ENCODE peak calls at places on chromosome 1, in nine cellular contexts. E, G, T, P, J, S, X, Z and U are unnamed samples.

GRCh38 chr1:223756002-223756775 is 43.9 kb downstream of the CAPN2 start:
- DNase-seq in J (no peak), X (no peak), Z (no peak), E (no peak), P (no peak), S (no peak), T (peak; percentile 12), G (no peak), U (peak; percentile 87)

GRCh38 chr1:61993331-61993961 is 201.2 kb upstream of the L1TD1 start:
- DNase-seq in T (no peak), S (no peak), Z (no peak), E (no peak), J (no peak), P (no peak), G (no peak), X (no peak), U (no peak)

GRCh38 chr1:111214086-111214801 is 13.3 kb upstream of the CHI3L2 start:
- DNase-seq in Z (no peak), E (peak; percentile 13), T (no peak), P (no peak), S (no peak), X (no peak), J (no peak), G (no peak), U (no peak)

GRCh38 chr1:2208309-2209239 is 14.0 kb upstream of the FAAP20 start:
- DNase-seq in Z (peak; percentile 88), E (peak; percentile 88), P (peak; percentile 86), X (peak; percentile 56), G (no peak), J (no peak), T (no peak), S (peak; percentile 76), U (no peak)

GRCh38 chr1:176692431-176692830 is 229.5 kb downstream of the PAPPA2 start:
- DNase-seq in G (no peak), E (no peak), P (no peak), Z (no peak), J (no peak), T (no peak), S (no peak), X (no peak), U (peak; percentile 39)

GRCh38 chr1:199399996-199400714 is 627.4 kb upstream of the NR5A2 start:
- DNase-seq in J (no peak), Z (no peak), G (no peak), X (no peak), E (no peak), P (no peak), T (no peak), S (no peak), U (no peak)

GRCh38 chr1:22291057-22291456 is 148.2 kb upstream of the WNT4 start:
- DNase-seq in J (no peak), E (no peak), Z (no peak), P (no peak), S (no peak), X (no peak), G (no peak), T (no peak), U (no peak)

GRCh38 chr1:152497273-152497672 is 13.3 kb upstream of the LCE5A start:
- DNase-seq in G (no peak), E (no peak), J (no peak), S (no peak), Z (no peak), X (no peak), T (no peak), P (no peak), U (no peak)

GRCh38 chr1:164599272-164599671 is 40.3 kb downstream of the PBX1 start:
- DNase-seq in G (no peak), X (no peak), J (no peak), E (no peak), S (no peak), P (no peak), Z (no peak), T (no peak), U (no peak)

GRCh38 chr1:164602480-164603093 is 43.6 kb downstream of the PBX1 start:
- DNase-seq in J (no peak), Z (peak; percentile 81), X (peak; percentile 61), S (peak; percentile 70), E (peak; percentile 52), P (peak; percentile 82), T (peak; percentile 81), G (no peak), U (peak; percentile 47)

GRCh38 chr1:164598719-164599118 is 39.7 kb downstream of the PBX1 start:
- DNase-seq in S (no peak), J (no peak), E (no peak), G (no peak), T (no peak), Z (no peak), P (no peak), X (peak; percentile 52), U (no peak)

GRCh38 chr1:164602142-164602429 is 43.1 kb downstream of the PBX1 start:
- DNase-seq in G (no peak), S (no peak), X (peak; percentile 86), P (peak; percentile 94), T (no peak), J (no peak), E (no peak), Z (peak; percentile 94), U (no peak)

DNA sequence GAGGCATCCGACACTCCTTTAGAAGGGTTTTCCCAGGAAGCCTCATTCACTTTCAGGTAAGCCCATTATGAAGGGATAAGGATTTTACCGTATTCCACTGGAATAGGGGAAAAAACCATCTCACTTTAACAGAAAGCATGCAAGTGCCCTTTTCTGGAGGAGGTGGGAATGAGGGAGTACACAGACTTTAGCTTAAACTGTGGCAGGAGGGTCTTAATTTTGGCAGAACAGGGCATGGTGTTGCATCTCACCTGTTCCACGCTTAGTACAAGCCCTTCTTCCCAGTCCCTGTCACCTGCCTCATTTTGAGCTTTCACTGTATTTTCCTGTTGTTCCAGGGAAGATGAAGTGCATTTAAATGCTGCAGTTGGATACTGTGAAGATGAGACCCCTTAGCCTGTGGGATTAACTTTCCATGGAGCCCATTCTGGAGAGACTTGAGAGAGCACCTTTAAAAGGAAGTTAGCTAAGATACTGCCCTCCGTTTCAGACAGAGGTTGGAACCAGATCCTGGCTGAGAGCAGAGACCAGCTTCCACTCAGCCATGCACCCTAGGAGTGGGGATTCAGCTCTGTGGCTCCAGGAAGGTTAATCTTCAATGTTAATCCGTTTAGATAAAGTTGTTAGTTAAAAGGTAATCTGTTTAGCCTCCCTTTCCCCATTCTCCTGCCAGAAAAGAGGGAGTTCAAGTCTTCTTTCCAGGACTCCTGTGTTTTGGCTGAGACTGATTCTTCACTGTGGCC is 42.6 kb downstream of the PBX1 start:
- DNase-seq in S (no peak), X (no peak), P (no peak), J (no peak), E (no peak), G (no peak), T (no peak), Z (no peak), U (no peak)
- H3K27ac ChIP-seq in S (peak overlapping the region; percentile 58), X (peak overlapping the region; percentile 65), P (peak overlapping the region; percentile 88), J (no peak overlapping the region), E (peak overlapping the region; percentile 74), G (no peak overlapping the region), T (no peak overlapping the region), Z (peak overlapping the region; percentile 78), U (no peak overlapping the region)

DNA sequence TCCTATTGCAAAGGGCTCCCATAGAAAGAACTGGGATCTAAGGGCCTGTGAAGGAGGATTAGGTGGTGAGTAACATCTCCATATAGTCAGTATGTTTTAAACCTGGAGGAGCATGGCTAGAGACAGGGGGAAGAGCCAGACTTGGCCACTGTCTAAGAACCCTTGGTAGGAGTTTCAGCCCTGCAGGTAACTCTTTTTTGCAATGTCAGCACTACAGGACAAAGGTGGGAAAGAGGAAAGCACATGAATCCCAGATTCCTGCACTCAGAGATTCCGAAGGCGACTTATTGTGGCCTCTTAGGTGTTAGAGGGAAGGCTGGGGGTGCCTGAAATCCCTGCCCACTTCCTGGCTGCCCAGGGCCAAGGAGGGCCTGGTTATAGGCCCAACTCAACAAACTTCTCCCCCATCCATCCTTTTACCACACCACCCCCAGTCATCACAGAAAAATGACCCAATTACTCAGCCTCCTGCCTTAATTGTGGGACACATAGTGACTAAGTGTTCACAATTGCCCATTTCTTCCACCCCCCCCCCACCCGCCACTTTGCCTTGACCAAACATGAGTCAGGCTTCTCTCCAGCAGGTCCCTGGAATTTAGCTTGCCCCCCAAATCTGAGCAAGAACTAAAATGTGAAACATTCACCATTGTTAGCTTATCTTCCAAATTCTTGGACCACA is 1.9 kb upstream of the NTNG1 start:
- DNase-seq in S (no peak), Z (no peak), P (no peak), E (peak; percentile 13), X (no peak), T (no peak), J (no peak), G (no peak), U (no peak)
- H3K4me3 ChIP-seq in S (no peak overlapping the region), Z (no peak overlapping the region), P (no peak overlapping the region), E (no peak overlapping the region), X (no peak overlapping the region), T (no peak overlapping the region), J (no peak overlapping the region), G (no peak overlapping the region), U (no peak overlapping the region)

GRCh38 chr1:234345237-234345636 is 28.0 kb upstream of the COA6 start:
- DNase-seq in X (no peak), P (no peak), Z (no peak), J (no peak), S (no peak), T (no peak), E (no peak), G (no peak), U (no peak)

GRCh38 chr1:234348964-234349363 is 24.3 kb upstream of the COA6 start:
- DNase-seq in S (no peak), T (no peak), Z (no peak), P (no peak), E (no peak), G (no peak), J (no peak), X (no peak), U (no peak)
- H3K27me3 ChIP-seq in S (peaks cover 13% of the 10 kb centered on the region), T (no peaks in the 10 kb centered on the region), Z (no peaks in the 10 kb centered on the region), P (no peaks in the 10 kb centered on the region), E (peaks cover 6% of the 10 kb centered on the region), G (no peaks in the 10 kb centered on the region), J (peaks cover 6% of the 10 kb centered on the region), X (no peaks in the 10 kb centered on the region), U (no peaks in the 10 kb centered on the region)

GRCh38 chr1:27296773-27297214 is 25.2 kb upstream of the TMEM222 start:
- DNase-seq in G (no peak), Z (peak; percentile 52), P (peak; percentile 63), E (peak; percentile 54), X (peak; percentile 77), S (peak; percentile 75), T (peak; percentile 79), J (peak; percentile 48), U (peak; percentile 84)

GRCh38 chr1:27297903-27298302 is 24.1 kb upstream of the TMEM222 start:
- DNase-seq in S (no peak), Z (no peak), T (no peak), G (no peak), E (no peak), J (no peak), P (no peak), X (no peak), U (no peak)

GRCh38 chr1:27299385-27300252 is 22.3 kb upstream of the TMEM222 start:
- DNase-seq in Z (peak; percentile 86), J (no peak), S (peak; percentile 88), T (peak; percentile 78), X (peak; percentile 53), E (peak; percentile 100), P (peak; percentile 54), G (peak; percentile 99), U (peak; percentile 69)

GRCh38 chr1:27300341-27301051 is 21.5 kb upstream of the TMEM222 start:
- DNase-seq in X (peak; percentile 83), P (peak; percentile 85), G (peak; percentile 93), E (peak; percentile 93), S (peak; percentile 92), Z (peak; percentile 79), J (peak; percentile 75), T (peak; percentile 85), U (peak; percentile 90)

DNA sequence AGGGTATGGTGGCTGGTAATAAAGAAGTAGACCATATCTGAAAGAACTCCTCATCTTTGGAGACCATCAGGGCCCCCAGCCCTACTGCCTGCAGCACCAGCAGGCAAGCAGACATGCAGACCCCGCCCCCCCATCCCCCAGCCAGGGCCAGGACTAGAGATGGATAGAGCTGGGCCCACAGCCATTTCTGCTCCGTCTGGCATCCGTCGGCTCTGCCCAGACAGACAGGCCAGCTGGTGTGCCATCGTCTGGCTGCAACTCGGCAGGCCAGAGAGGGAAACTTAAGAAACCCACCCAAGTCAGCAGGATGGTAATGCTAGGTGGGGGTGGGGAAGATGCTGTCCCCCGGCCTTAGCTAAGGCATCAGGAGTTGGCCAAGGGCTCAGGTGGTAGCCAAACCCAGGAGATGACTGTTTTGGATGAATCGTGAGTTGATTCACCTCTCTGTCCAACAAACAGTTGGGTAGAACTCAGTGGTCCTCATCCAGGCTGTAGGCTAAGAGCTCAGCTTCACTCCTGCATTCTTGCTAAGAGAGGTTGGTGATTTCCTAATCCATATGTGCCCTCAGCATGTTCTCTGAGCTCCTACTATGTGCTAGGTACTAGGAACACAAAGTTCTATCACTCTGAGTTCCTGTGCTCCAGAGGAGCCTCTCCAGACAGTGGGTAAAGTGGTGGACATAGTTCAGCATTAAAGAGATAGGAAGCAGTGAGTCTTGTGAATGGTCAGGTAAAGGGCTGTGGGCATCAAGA is 23.2 kb upstream of the TMEM222 start:
- DNase-seq in S (no peak), Z (no peak), J (no peak), X (no peak), P (no peak), T (no peak), E (no peak), G (no peak), U (no peak)
- H3K27ac ChIP-seq in S (peak overlapping the region; percentile 84), Z (peak overlapping the region; percentile 84), J (no peak overlapping the region), X (peak overlapping the region; percentile 70), P (peak overlapping the region; percentile 51), T (peak overlapping the region; percentile 47), E (peak overlapping the region; percentile 89), G (peak overlapping the region; percentile 97), U (peak overlapping the region; percentile 90)